ENCODE peak calls at places on chromosomes 6 and 20, in five cellular contexts. One of them, this sample, is unnamed.
A peak's percentile ranks its signal among the peaks of the same experiment; 100 is the strongest.

GRCh38 chr6:154732538-154732823 is 735 bp upstream of the SCAF8 start:
- DNase-seq in cardiac fibroblast: no peak
- DNase-seq in pancreas: no peak
- DNase-seq in BE2C: no peak
- DNase-seq in prostate gland: no peak
- DNase-seq in this sample: no peak

GRCh38 chr6:38177885-38178583 is 358.5 kb downstream of the ZFAND3 start:
- DNase-seq in pancreas: no peak
- DNase-seq in cardiac fibroblast: no peak
- DNase-seq in prostate gland: no peak
- DNase-seq in BE2C: no peak
- DNase-seq in this sample: no peak

GRCh38 chr6:54640911-54641310 is 205.7 kb upstream of the FAM83B start:
- DNase-seq in cardiac fibroblast: no peak
- DNase-seq in BE2C: no peak
- DNase-seq in pancreas: no peak
- DNase-seq in prostate gland: no peak
- DNase-seq in this sample: no peak

GRCh38 chr6:50791900-50792508 is 26.7 kb upstream of the TFAP2B start:
- DNase-seq in cardiac fibroblast: peak; percentile 58
- DNase-seq in prostate gland: no peak
- DNase-seq in pancreas: no peak
- DNase-seq in BE2C: peak; percentile 19
- DNase-seq in this sample: no peak

GRCh38 chr6:75431379-75431778 is 62.2 kb downstream of the FILIP1 start:
- DNase-seq in BE2C: no peak
- DNase-seq in cardiac fibroblast: peak; percentile 44
- DNase-seq in prostate gland: no peak
- DNase-seq in pancreas: no peak
- DNase-seq in this sample: no peak

GRCh38 chr6:52574709-52575489 is 2.0 kb downstream of the TRAM2 start:
- DNase-seq in cardiac fibroblast: peak; percentile 63
- DNase-seq in pancreas: no peak
- DNase-seq in prostate gland: no peak
- DNase-seq in BE2C: no peak
- DNase-seq in this sample: no peak

GRCh38 chr6:1611322-1611571 is 1.5 kb downstream of the FOXC1 start:
- DNase-seq in prostate gland: no peak
- DNase-seq in cardiac fibroblast: peak; percentile 43
- DNase-seq in BE2C: peak; percentile 74
- DNase-seq in pancreas: no peak
- DNase-seq in this sample: no peak

GRCh38 chr6:155832596-155832995 is 377.0 kb upstream of the NOX3 start:
- DNase-seq in BE2C: no peak
- DNase-seq in pancreas: no peak
- DNase-seq in prostate gland: no peak
- DNase-seq in cardiac fibroblast: peak; percentile 61
- DNase-seq in this sample: no peak

GRCh38 chr6:70394518-70395300 is 18.6 kb upstream of the FAM135A start:
- DNase-seq in cardiac fibroblast: no peak
- DNase-seq in BE2C: no peak
- DNase-seq in prostate gland: no peak
- DNase-seq in pancreas: peak; percentile 83
- DNase-seq in this sample: no peak

GRCh38 chr6:36128073-36128472 is 2.2 kb upstream of the MAPK13 start:
- DNase-seq in pancreas: no peak
- DNase-seq in cardiac fibroblast: no peak
- DNase-seq in BE2C: no peak
- DNase-seq in prostate gland: no peak
- DNase-seq in this sample: no peak
- H3K4me3 ChIP-seq in pancreas: no peak overlapping the region
- H3K4me3 ChIP-seq in cardiac fibroblast: no peak overlapping the region
- H3K4me3 ChIP-seq in BE2C: no peak overlapping the region
- H3K4me3 ChIP-seq in prostate gland: no peak overlapping the region
- H3K4me3 ChIP-seq in this sample: no peak overlapping the region

GRCh38 chr6:33841070-33841469 is 37.3 kb upstream of the MLN start:
- DNase-seq in cardiac fibroblast: no peak
- DNase-seq in prostate gland: no peak
- DNase-seq in BE2C: no peak
- DNase-seq in pancreas: no peak
- DNase-seq in this sample: no peak
- TF ChIP-seq CTCF in cardiac fibroblast: no peak
- TF ChIP-seq CTCF in prostate gland: no peak
- TF ChIP-seq CTCF in BE2C: no peak
- TF ChIP-seq CTCF in pancreas: no peak
- TF ChIP-seq CTCF in this sample: no peak

DNA sequence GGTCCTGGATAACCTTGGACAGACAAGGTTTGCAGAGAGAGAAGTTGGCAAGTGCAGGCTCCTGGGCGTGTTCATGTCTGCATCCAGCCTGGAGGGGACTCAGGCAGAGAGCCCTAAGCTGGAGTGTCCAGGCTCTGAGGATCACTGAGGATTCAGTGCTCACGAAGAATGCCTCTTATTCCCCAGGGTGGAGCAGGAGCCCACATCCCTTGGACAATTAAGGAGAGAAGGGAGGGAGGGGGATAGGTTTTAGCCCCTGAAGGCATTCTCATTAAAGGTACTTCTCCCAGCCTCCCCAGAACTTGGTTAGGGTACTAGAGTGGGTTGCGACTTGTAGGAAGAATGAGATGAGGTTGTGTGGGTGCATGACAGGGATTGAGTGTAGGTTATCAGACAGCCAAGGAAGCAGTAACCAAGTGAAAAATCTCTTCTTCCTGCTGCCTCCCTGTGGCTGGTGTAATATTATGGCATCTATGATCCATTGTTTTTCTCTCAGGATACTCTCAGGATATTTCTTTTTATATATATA is 680 bp downstream of the HLA-DPB1 start:
- DNase-seq in cardiac fibroblast: no peak
- DNase-seq in BE2C: no peak
- DNase-seq in pancreas: no peak
- DNase-seq in prostate gland: no peak
- DNase-seq in this sample: no peak
- H3K4me3 ChIP-seq in cardiac fibroblast: no peak overlapping the region
- H3K4me3 ChIP-seq in BE2C: no peak overlapping the region
- H3K4me3 ChIP-seq in pancreas: no peak overlapping the region
- H3K4me3 ChIP-seq in prostate gland: peak overlapping the region; percentile 2
- H3K4me3 ChIP-seq in this sample: no peak overlapping the region

DNA sequence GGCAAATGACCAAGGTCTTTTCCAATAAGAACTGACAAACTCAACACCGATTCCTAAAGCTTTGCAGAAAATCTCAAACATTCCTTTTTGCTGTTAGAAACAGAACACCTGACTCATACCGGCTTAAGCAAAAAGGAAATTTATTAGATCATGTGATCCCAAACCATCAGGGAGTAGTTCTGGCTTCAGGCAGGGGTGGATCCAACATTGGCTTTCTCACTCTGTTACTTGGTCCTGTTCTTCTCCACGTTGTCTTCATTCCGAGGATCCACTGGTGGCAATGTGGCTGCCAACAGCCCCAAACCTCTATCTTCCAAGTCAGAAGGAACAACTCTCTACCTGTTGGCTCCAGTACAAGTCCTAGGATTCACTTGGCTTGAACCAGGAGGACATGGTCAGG is 96.0 kb upstream of the PMEPA1 start:
- DNase-seq in cardiac fibroblast: no peak
- DNase-seq in pancreas: no peak
- DNase-seq in prostate gland: no peak
- DNase-seq in BE2C: no peak
- DNase-seq in this sample: no peak
- TF ChIP-seq CTCF in cardiac fibroblast: no peak
- TF ChIP-seq CTCF in pancreas: no peak
- TF ChIP-seq CTCF in prostate gland: no peak
- TF ChIP-seq CTCF in BE2C: no peak
- TF ChIP-seq CTCF in this sample: no peak

DNA sequence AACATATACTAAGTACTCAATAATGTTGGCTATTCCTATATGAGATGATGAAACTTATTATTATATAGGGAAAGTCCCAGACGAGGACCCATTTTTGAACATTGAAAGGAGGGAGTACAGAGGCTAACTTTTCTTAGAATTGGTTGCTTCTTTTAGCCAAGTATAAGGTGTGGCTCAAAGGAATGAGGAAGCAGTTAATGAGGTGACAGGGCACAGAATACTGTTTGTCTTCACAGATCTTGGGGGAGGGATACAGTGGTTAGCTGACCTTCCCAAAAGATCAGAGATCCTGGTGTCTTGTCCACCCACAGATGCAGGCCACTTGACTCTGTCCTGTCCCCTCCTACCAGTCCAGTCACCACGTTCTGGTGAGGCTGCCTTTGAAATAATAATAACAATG is 67.8 kb upstream of the EPB41L1 start:
- DNase-seq in cardiac fibroblast: no peak
- DNase-seq in BE2C: no peak
- DNase-seq in pancreas: no peak
- DNase-seq in prostate gland: no peak
- DNase-seq in this sample: no peak
- H3K4me3 ChIP-seq in cardiac fibroblast: no peak overlapping the region
- H3K4me3 ChIP-seq in BE2C: no peak overlapping the region
- H3K4me3 ChIP-seq in pancreas: no peak overlapping the region
- H3K4me3 ChIP-seq in prostate gland: no peak overlapping the region
- H3K4me3 ChIP-seq in this sample: no peak overlapping the region

DNA sequence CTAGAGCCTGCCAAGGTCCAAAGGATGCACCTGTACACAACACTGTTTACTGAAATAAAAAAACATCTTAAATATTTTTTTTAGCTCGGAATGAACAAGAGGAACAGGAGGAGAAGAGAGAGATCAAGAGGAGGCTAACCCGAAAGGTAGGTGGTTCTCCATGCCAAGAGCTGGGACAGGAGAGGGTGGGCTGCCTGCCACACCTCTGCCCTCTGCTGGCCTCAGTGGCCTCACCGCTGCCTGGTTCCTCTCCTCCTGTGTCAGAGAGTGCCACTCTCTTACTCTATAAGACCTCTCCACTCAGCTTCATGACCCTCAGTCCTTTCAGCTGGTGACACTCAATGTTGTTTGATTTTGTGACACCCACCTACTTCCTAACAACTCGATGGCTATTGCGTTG is 50.2 kb downstream of the TBC1D7 start:
- DNase-seq in BE2C: no peak
- DNase-seq in cardiac fibroblast: no peak
- DNase-seq in pancreas: no peak
- DNase-seq in prostate gland: no peak
- DNase-seq in this sample: no peak
- TF ChIP-seq CTCF in BE2C: peak; percentile 32
- TF ChIP-seq CTCF in cardiac fibroblast: no peak
- TF ChIP-seq CTCF in pancreas: no peak
- TF ChIP-seq CTCF in prostate gland: no peak
- TF ChIP-seq CTCF in this sample: no peak

DNA sequence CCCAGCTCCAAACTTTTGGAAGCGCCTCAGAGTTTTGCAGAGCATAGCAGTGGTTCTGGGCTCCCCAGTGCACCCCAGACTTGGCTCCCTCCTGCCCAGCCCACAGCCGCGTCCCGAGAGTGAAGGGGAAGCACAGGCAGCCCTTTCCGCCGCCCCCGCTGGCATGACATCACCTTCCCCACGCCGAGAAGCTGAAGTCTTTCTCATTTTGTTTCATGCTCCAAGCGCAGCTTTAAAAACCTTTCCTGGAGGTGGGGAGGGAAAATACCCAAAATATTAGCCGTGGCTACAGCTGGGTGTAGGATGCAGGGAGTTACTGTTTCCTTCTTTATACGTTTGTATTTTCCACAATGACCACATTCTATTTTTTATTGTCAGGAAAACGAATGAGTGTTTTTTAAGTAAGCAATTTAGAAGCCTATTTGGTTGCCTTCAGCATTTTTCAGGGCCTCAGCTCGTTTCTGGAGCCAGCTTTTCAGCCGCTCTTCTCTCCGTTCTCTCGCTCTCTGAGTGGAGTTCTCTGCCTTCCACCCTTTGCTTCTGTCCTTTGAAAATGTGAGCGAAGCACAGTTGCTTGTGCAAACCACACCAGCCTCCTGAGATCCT is 72.8 kb downstream of the SNX5 start:
- DNase-seq in cardiac fibroblast: peak; percentile 59
- DNase-seq in pancreas: no peak
- DNase-seq in prostate gland: no peak
- DNase-seq in BE2C: no peak
- DNase-seq in this sample: no peak
- H3K4me3 ChIP-seq in cardiac fibroblast: peak overlapping the region; percentile 26
- H3K4me3 ChIP-seq in pancreas: no peak overlapping the region
- H3K4me3 ChIP-seq in prostate gland: peak overlapping the region; percentile 8
- H3K4me3 ChIP-seq in BE2C: no peak overlapping the region
- H3K4me3 ChIP-seq in this sample: peak overlapping the region; percentile 1

GRCh38 chr20:15235799-15236198 is 898.4 kb upstream of the FLRT3 start:
- DNase-seq in cardiac fibroblast: no peak
- DNase-seq in BE2C: no peak
- DNase-seq in pancreas: no peak
- DNase-seq in prostate gland: no peak
- DNase-seq in this sample: no peak

GRCh38 chr20:15232243-15232642 is 894.8 kb upstream of the FLRT3 start:
- DNase-seq in pancreas: no peak
- DNase-seq in prostate gland: no peak
- DNase-seq in cardiac fibroblast: no peak
- DNase-seq in BE2C: no peak
- DNase-seq in this sample: no peak

GRCh38 chr20:15239542-15240206 is 902.3 kb upstream of the FLRT3 start:
- DNase-seq in prostate gland: no peak
- DNase-seq in BE2C: no peak
- DNase-seq in cardiac fibroblast: no peak
- DNase-seq in pancreas: no peak
- DNase-seq in this sample: no peak

GRCh38 chr20:15240801-15241200 is 903.4 kb upstream of the FLRT3 start:
- DNase-seq in pancreas: no peak
- DNase-seq in BE2C: no peak
- DNase-seq in prostate gland: no peak
- DNase-seq in cardiac fibroblast: no peak
- DNase-seq in this sample: no peak

GRCh38 chr20:15236812-15237211 is 899.4 kb upstream of the FLRT3 start:
- DNase-seq in cardiac fibroblast: peak; percentile 10
- DNase-seq in BE2C: peak; percentile 70
- DNase-seq in pancreas: no peak
- DNase-seq in prostate gland: no peak
- DNase-seq in this sample: no peak
- TF ChIP-seq CTCF in cardiac fibroblast: peak; percentile 25
- TF ChIP-seq CTCF in BE2C: peak; percentile 90
- TF ChIP-seq CTCF in pancreas: no peak
- TF ChIP-seq CTCF in prostate gland: no peak
- TF ChIP-seq CTCF in this sample: peak; percentile 52

DNA sequence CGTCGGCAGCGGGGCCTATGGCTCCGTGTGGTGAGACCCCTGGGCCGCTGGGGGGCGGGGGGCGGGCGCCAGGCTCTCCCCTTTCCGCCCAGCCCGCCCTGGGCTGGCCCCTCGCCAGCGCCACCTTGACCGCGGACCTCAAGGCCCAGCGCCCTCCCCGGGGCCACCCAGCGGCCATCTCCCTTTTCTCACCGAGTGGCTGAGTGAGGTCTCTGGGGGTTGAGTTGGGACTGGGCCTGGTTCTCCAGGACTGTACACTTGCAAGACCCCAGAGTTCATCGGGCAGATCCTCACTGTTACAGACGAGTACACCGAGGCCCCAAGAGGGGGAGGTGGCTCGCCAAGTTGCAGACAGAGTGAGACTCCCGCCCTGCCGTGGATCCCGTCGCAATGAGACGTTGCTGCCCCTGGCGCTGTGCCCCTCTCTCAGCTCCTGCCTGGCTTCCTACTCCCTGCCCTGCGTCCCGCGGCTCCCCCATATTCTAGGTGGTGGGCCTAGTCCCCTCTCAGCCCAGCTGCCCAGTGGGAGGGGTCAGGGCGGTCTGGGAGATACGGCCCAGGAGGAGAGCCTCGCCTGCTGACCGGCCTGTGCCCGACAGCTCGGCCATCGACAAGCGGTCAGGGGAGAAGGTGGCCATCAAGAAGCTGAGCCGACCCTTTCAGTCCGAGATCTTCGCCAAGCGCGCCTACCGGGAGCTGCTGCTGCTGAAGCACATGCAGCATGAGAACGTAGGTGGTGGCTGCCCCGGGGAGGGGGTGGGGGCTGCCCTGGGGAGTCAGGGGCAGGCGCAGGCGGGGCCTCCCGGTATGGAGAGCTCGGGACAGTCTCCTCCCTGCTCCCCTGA is 581 bp downstream of the MAPK13 start:
- DNase-seq in cardiac fibroblast: peak; percentile 28
- DNase-seq in BE2C: peak; percentile 51
- DNase-seq in prostate gland: peak; percentile 27
- DNase-seq in pancreas: peak; percentile 91
- DNase-seq in this sample: no peak
- H3K4me3 ChIP-seq in cardiac fibroblast: peak overlapping the region; percentile 37
- H3K4me3 ChIP-seq in BE2C: no peak overlapping the region
- H3K4me3 ChIP-seq in prostate gland: peak overlapping the region; percentile 43
- H3K4me3 ChIP-seq in pancreas: peak overlapping the region; percentile 47
- H3K4me3 ChIP-seq in this sample: no peak overlapping the region